ENCODE peak calls at places on chromosomes 6 and 20, in nine cellular contexts. F is A549, V is esophagus squamous epithelium, O is adrenal gland, Y is heart left ventricle, Q is sigmoid colon, Z is GM12878, T is vagina, A is K562. B is an unnamed sample.

GRCh38 chr6:74073896-74074295 is 377.9 kb downstream of the CD109 start:
- DNase-seq in F (no peak), V (no peak), O (no peak), Y (peak; percentile 27), Q (no peak), Z (no peak), T (no peak), A (no peak), B (no peak)

GRCh38 chr6:117545161-117545595 is 57.1 kb downstream of the GOPC start:
- DNase-seq in F (no peak), V (no peak), O (no peak), Y (no peak), Q (no peak), Z (no peak), T (no peak), A (no peak), B (no peak)

GRCh38 chr6:1864496-1864895 is 254.8 kb downstream of the FOXC1 start:
- DNase-seq in F (no peak), V (no peak), O (no peak), Y (no peak), Q (no peak), Z (no peak), T (no peak), A (no peak), B (no peak)

GRCh38 chr20:7650481-7650880 is 289.8 kb downstream of the HAO1 start:
- DNase-seq in F (no peak), V (no peak), O (no peak), Y (peak; percentile 34), Q (no peak), Z (no peak), T (no peak), A (no peak), B (no peak)

GRCh38 chr20:41716436-41716835 is 98.3 kb upstream of the CHD6 start:
- DNase-seq in F (no peak), V (no peak), O (no peak), Y (no peak), Q (no peak), Z (no peak), T (no peak), A (no peak), B (no peak)

GRCh38 chr6:169789944-169790927 is 38.8 kb downstream of the ERMARD start:
- DNase-seq in F (peak; percentile 73), V (peak; percentile 9), O (peak; percentile 78), Y (peak; percentile 72), Q (peak; percentile 90), Z (no peak), T (peak; percentile 85), A (peak; percentile 91), B (peak; percentile 62)

GRCh38 chr6:21665101-21665435 is 71.5 kb downstream of the SOX4 start:
- DNase-seq in F (no peak), V (no peak), O (no peak), Y (no peak), Q (no peak), Z (no peak), T (no peak), A (no peak), B (no peak)

GRCh38 chr6:43060034-43060754 is 763 bp downstream of the KLC4 start:
- DNase-seq in F (peak; percentile 15), V (no peak), O (peak; percentile 39), Y (peak; percentile 35), Q (no peak), Z (no peak), T (no peak), A (peak; percentile 66), B (peak; percentile 55)

GRCh38 chr20:38098952-38099351 is 65.4 kb downstream of the RPRD1B start:
- DNase-seq in F (no peak), V (no peak), O (no peak), Y (no peak), Q (no peak), Z (no peak), T (peak; percentile 54), A (no peak), B (no peak)

GRCh38 chr20:24950836-24951525 is 1.9 kb downstream of the CST7 start:
- DNase-seq in F (no peak), V (no peak), O (no peak), Y (no peak), Q (peak; percentile 56), Z (no peak), T (peak; percentile 64), A (no peak), B (no peak)

GRCh38 chr20:24098886-24099285 is 110.3 kb upstream of the GGTLC1 start:
- DNase-seq in F (no peak), V (no peak), O (no peak), Y (no peak), Q (no peak), Z (no peak), T (no peak), A (no peak), B (no peak)

GRCh38 chr6:145694083-145694737 is 41.1 kb downstream of the EPM2A start:
- DNase-seq in F (no peak), V (no peak), O (no peak), Y (no peak), Q (no peak), Z (no peak), T (no peak), A (no peak), B (no peak)

GRCh38 chr20:49432562-49432961 is 49.9 kb downstream of the KCNB1 start:
- DNase-seq in F (no peak), V (no peak), O (no peak), Y (no peak), Q (no peak), Z (no peak), T (no peak), A (no peak), B (no peak)

GRCh38 chr6:155958550-155958949 is 502.9 kb upstream of the NOX3 start:
- DNase-seq in F (no peak), V (no peak), O (no peak), Y (no peak), Q (no peak), Z (no peak), T (no peak), A (no peak), B (no peak)

GRCh38 chr6:148611213-148611612 is 135.6 kb upstream of the UST start:
- DNase-seq in F (no peak), V (no peak), O (peak; percentile 76), Y (peak; percentile 81), Q (peak; percentile 92), Z (no peak), T (peak; percentile 91), A (no peak), B (no peak)

DNA sequence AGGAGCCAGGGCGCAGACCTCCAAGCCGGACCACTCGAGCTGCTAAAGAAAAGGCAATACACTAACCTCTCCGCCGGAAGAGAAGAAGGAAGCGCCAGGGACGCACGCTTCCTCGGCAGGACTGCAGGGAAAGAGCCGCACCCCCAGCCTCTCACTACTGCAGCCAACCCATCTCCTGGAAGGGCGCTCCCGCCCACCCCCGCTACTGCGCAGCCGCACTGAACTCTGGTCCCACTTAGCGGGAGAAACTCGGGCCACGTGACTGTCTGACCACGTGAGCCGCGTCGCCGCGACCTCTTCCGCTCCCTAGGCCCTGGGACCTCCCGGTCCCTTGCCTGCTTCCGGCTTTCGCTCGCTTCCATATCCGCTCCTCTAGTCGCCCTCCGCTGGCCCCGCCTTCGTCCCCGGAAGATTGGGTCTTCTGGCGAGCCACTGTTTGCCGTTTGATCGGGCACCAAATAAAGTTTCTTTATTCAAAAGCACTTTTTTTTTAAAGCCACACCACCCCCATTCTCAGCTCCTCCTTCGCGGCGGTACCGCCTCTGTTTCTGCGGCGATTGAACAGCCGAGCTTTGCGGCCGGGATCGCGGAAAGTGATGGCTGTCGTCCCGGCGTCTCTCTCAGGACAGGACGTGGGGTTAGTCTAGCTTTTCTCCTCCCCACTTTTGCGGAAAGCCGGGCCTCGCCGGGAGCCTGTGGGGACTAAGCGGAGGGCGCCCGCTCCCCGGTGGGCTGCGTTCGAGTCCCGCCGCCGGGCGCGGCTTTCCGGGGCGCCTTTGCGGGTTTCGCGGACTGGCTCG is at the start of gene RMND1:
- DNase-seq in F (peak; percentile 85), V (peak; percentile 97), O (peak; percentile 100), Y (peak; percentile 100), Q (peak; percentile 100), Z (peak; percentile 99), T (peak; percentile 100), A (peak; percentile 99), B (peak; percentile 100)
- TF ChIP-seq POLR2A in F (peak; percentile 76), V (peak; percentile 73), O (peak; percentile 85), Y (peak; percentile 65), Q (peak; percentile 42), Z (peak; percentile 87), T (no peak), A (peak; percentile 94), B (peak; percentile 80)

DNA sequence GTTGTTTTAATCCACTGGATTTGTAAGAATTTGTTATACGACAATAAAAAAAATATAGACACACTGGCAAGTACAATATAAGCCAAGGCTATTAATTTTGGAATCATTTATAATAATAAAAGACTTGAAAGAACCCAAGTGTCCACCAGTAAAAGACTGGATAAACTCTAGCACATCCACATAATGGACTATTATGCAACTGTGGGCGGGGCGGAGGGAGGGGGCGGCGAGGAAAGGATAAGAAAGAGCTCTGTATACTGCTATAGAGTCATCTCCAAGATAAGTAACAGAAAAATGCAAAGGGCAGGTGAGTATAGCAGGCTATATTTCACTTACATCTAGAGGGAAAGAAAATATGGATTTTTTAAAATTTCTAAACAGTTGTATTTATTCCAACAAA is 123.3 kb downstream of the TBC1D32 start:
- DNase-seq in F (no peak), V (no peak), O (no peak), Y (no peak), Q (no peak), Z (no peak), T (no peak), A (no peak), B (peak; percentile 0)
- TF ChIP-seq POLR2A in F (no peak), V (no peak), O (no peak), Y (no peak), Q (no peak), Z (no peak), T (no peak), A (no peak), B (no peak)

DNA sequence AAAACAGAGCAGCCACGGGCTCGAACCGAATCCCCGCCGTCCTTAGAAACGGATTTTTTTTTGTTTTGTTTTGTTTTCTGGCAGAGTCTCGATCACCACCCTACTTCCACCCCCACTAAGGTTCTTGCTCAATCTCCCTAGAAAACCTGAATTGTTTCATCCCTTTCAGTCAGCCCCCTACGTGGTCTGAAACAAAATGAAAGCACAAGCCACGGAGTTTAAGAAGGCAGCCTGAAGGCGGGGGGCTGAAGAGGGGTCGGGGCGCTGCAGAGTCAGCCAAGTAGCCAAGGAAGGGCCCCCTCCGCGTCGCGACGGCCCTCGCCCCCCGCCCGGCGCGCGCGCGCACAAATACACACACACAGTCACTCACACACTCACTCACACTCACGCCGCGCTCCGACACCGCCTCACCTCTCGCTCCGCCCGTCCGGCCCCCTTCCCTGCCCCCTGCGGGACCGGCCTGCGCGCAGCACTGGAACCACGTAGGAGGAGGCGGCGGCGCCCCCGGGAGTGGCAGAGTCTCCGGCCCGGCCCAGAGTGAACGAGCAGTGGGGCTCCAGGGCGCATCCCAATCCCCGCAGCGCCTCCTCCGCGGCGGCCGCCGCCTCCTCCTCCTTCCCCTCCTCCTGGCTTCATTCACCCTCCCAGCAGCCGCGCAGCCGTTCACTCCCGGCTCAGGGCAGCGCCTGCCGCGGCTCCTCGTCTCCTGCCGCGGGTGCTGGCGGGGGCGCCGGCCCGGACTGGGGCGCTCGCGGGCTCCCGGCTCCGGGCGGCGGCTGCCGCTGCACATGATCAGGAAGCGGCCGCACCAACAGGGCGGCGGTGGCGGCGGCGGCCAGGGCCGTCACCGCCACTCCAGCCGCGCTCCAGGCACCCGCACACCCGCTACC is 1.4 kb downstream of the ATXN1 start:
- DNase-seq in F (peak; percentile 43), V (peak; percentile 41), O (peak; percentile 92), Y (peak; percentile 95), Q (peak; percentile 97), Z (no peak), T (no peak), A (peak; percentile 66), B (peak; percentile 70)
- TF ChIP-seq POLR2A in F (peak; percentile 34), V (peak; percentile 95), O (peak; percentile 99), Y (peak; percentile 84), Q (peak; percentile 78), Z (peak; percentile 80), T (no peak), A (peak; percentile 49), B (no peak)

GRCh38 chr6:108133594-108134179 is 32.1 kb upstream of the NR2E1 start:
- DNase-seq in F (peak; percentile 58), V (no peak), O (peak; percentile 78), Y (peak; percentile 63), Q (peak; percentile 75), Z (no peak), T (no peak), A (peak; percentile 45), B (peak; percentile 29)
- TF ChIP-seq POLR2A in F (no peak), V (no peak), O (peak; percentile 85), Y (no peak), Q (no peak), Z (no peak), T (no peak), A (no peak), B (no peak)